ENCODE peak calls at places on chromosomes 16 and 17, in eight cellular contexts. W, V, T, E, Q, M, Y and H are unnamed samples.

GRCh38 chr16:79434771-79435170 is 165.8 kb downstream of the MAF start:
- DNase-seq in M (no peak), E (no peak), W (no peak), V (no peak), Y (no peak), T (no peak), Q (no peak), H (no peak)

GRCh38 chr17:74435775-74436359 is 4.0 kb downstream of the GPRC5C start:
- DNase-seq in W (no peak), Y (no peak), V (no peak), T (no peak), Q (no peak), E (no peak), M (no peak), H (no peak)

GRCh38 chr16:68539704-68540370 is 746 bp downstream of the ZFP90 start:
- DNase-seq in M (no peak), E (no peak), V (no peak), W (peak), Q (no peak), T (no peak), Y (peak), H (peak)

GRCh38 chr17:45353047-45353446 is 36.2 kb upstream of the MAP3K14 start:
- DNase-seq in V (no peak), Y (no peak), T (no peak), E (no peak), Q (no peak), M (no peak), W (peak), H (no peak)

GRCh38 chr17:55254375-55254774 is 10.4 kb upstream of the HLF start:
- DNase-seq in V (no peak), W (no peak), M (no peak), Q (no peak), Y (no peak), E (no peak), T (no peak), H (peak)

GRCh38 chr16:18827890-18828289 is 26.5 kb upstream of the ARL6IP1 start:
- DNase-seq in T (no peak), E (no peak), Q (no peak), V (no peak), Y (no peak), M (no peak), W (no peak), H (no peak)

GRCh38 chr17:16304832-16305231 is 48.4 kb downstream of the CENPV start:
- DNase-seq in Y (no peak), T (peak), M (no peak), V (no peak), W (peak), Q (no peak), E (no peak), H (peak)

GRCh38 chr16:2364638-2365210 is 24.2 kb upstream of the ABCA3 start:
- DNase-seq in E (no peak), T (no peak), Y (no peak), W (no peak), M (no peak), Q (no peak), V (no peak), H (no peak)

GRCh38 chr17:74527081-74527480 is 4.2 kb downstream of the CD300LB start:
- DNase-seq in V (no peak), Q (no peak), T (no peak), Y (no peak), E (no peak), M (no peak), W (no peak), H (no peak)